ENCODE peak calls at places on chromosomes 11 and 22, in ten cellular contexts. V, Z, K, F, O, R, X, T, U and C are unnamed samples.

GRCh38 chr11:2713069-2713468 is 13.3 kb upstream of the KCNQ1OT1 start:
- DNase-seq in V (no peak), K (no peak), R (no peak), O (no peak), Z (no peak), X (no peak), U (no peak), F (no peak), T (no peak), C (no peak)

GRCh38 chr22:31081963-31082605 is 966 bp downstream of the SMTN start:
- DNase-seq in U (no peak), X (no peak), O (no peak), Z (peak; percentile 13), F (no peak), V (no peak), R (no peak), K (no peak), T (peak; percentile 62), C (no peak)

GRCh38 chr22:35838849-35839646 is 121.4 kb downstream of the APOL5 start:
- DNase-seq in V (no peak), Z (peak; percentile 28), F (peak; percentile 50), U (peak; percentile 59), K (peak; percentile 57), X (no peak), O (no peak), R (no peak), T (peak; percentile 82), C (no peak)

GRCh38 chr11:111310723-111311122 is 12.4 kb downstream of the POU2AF3 start:
- DNase-seq in X (no peak), Z (no peak), R (no peak), T (no peak), U (no peak), F (no peak), K (no peak), O (no peak), V (no peak), C (no peak)

GRCh38 chr11:31529701-31530100 is 20.1 kb downstream of the ELP4 start:
- DNase-seq in O (no peak), Z (no peak), T (no peak), K (no peak), F (no peak), U (no peak), V (no peak), R (no peak), X (no peak), C (no peak)

GRCh38 chr11:66529069-66529468 is 16.8 kb downstream of the ZDHHC24 start:
- DNase-seq in R (no peak), T (no peak), U (no peak), Z (no peak), O (no peak), K (no peak), X (no peak), F (no peak), V (no peak), C (no peak)

GRCh38 chr11:56705784-56706396 is 7.0 kb downstream of the OR9G1 start:
- DNase-seq in R (no peak), Z (no peak), F (no peak), U (no peak), K (no peak), O (no peak), V (no peak), X (no peak), T (no peak), C (no peak)

GRCh38 chr22:34055525-34056200 is 135.4 kb upstream of the LARGE1 start:
- DNase-seq in X (peak; percentile 7), Z (no peak), R (no peak), K (no peak), V (no peak), O (no peak), F (no peak), U (peak; percentile 14), T (no peak), C (peak; percentile 1)

GRCh38 chr11:16782226-16782919 is 43.9 kb downstream of the C11orf58 start:
- DNase-seq in X (no peak), U (no peak), K (no peak), O (no peak), F (peak; percentile 64), T (no peak), R (no peak), V (no peak), Z (no peak), C (no peak)

GRCh38 chr11:8911040-8911823 is at the start of gene AKIP1:
- DNase-seq in X (peak; percentile 92), K (peak; percentile 87), R (peak; percentile 56), F (peak; percentile 96), Z (peak; percentile 95), U (peak; percentile 96), O (peak; percentile 98), V (peak; percentile 97), T (peak; percentile 94), C (peak; percentile 93)
- TF ChIP-seq POLR2A in X (peak; percentile 77), K (peak; percentile 56), R (no peak), F (no peak), Z (peak; percentile 40), U (no peak), O (peak; percentile 50), V (peak; percentile 74), T (peak; percentile 24), C (peak; percentile 81)

DNA sequence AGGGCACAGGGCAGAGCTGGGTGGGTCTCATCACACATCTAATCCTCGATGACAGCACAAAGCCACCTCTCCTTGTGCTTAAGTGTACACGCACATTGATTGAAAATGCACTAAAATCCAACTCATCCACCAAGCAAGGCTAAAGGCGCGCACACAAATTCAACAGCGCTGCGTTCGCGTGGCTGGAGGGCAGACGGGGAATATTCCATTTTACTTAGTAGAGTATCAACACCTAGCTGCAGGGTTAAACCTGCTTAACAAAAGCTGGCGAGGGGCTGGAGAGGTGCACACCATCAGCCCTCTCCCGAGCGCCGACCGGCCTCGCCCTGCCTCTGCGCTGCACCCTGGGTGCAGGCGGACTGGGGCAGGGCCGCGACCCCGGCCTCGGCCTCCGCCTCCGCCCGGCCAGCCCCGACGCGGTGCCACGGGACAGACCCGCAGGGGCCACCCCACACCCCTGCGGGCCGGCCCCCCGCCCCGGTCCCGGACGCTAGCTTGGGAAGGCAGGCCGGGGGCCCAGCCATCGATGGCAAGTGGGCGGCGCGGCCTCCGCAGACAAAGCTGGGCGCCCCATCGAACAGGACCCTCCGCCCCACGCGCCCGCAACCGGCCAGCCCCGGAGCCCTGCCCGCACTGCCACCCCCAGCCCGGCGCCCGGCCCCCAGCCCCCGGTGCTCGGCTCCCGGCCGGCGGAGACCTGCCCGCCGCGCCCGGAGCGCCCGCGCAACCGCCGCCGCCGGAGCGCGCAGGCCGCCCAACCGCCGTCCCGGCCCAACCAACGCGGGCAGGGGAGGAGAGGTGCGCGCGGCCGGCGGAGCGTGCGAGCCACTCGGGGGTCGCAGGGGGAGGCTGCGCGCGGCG is 914 bp downstream of the PRDM10 start:
- DNase-seq in R (no peak), X (peak; percentile 24), U (peak; percentile 56), O (peak; percentile 59), V (no peak), T (peak; percentile 25), Z (peak; percentile 44), K (peak; percentile 28), F (peak; percentile 44), C (peak; percentile 10)
- TF ChIP-seq POLR2A in R (no peak), X (no peak), U (no peak), O (no peak), V (no peak), T (no peak), Z (peak; percentile 38), K (peak; percentile 58), F (no peak), C (no peak)

DNA sequence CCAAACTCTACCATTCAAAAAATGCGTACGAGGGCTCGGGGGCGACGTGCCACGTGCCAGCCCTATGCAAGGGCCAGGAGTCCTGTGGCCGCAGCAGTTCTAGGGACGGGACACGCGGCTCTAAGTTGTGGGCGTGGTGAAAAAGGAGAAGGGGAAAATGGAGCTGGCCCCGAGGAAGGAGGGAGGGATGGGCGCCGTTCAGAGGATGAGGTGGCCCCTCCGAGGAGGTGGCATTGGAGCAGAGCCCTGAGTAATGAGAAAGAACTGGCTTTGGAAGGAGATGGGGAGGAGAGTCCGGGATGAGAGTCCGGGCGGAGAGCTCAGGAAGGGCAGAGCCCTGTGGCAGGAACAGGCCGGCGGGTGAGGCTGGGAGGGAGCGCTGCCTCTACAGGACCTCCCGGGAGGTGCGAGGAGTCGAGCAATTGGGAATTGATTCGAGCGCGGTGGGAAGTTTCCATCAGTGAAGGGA is 21.0 kb downstream of the OTUB1 start:
- DNase-seq in K (no peak), U (peak; percentile 51), X (peak; percentile 61), V (no peak), T (no peak), F (no peak), Z (no peak), R (no peak), O (peak; percentile 35), C (no peak)
- TF ChIP-seq POLR2A in K (no peak), U (no peak), X (no peak), V (no peak), T (no peak), F (no peak), Z (no peak), R (no peak), O (no peak), C (no peak)

GRCh38 chr11:742571-743201 is 4.6 kb upstream of the TALDO1 start:
- DNase-seq in V (no peak), X (no peak), U (no peak), F (no peak), Z (no peak), R (no peak), O (no peak), T (no peak), K (no peak), C (no peak)

GRCh38 chr11:746289-747175 is 732 bp upstream of the TALDO1 start:
- DNase-seq in F (peak; percentile 35), T (peak; percentile 24), R (no peak), Z (no peak), V (no peak), O (no peak), U (no peak), K (no peak), X (no peak), C (peak; percentile 23)

GRCh38 chr11:749731-750130 is 2.5 kb downstream of the TALDO1 start:
- DNase-seq in Z (no peak), R (no peak), X (no peak), O (no peak), K (no peak), F (no peak), V (no peak), U (no peak), T (no peak), C (no peak)

GRCh38 chr11:748007-748359 is 719 bp downstream of the TALDO1 start:
- DNase-seq in R (no peak), Z (peak; percentile 22), U (no peak), F (peak; percentile 42), O (no peak), X (no peak), T (no peak), V (no peak), K (no peak), C (peak; percentile 13)

DNA sequence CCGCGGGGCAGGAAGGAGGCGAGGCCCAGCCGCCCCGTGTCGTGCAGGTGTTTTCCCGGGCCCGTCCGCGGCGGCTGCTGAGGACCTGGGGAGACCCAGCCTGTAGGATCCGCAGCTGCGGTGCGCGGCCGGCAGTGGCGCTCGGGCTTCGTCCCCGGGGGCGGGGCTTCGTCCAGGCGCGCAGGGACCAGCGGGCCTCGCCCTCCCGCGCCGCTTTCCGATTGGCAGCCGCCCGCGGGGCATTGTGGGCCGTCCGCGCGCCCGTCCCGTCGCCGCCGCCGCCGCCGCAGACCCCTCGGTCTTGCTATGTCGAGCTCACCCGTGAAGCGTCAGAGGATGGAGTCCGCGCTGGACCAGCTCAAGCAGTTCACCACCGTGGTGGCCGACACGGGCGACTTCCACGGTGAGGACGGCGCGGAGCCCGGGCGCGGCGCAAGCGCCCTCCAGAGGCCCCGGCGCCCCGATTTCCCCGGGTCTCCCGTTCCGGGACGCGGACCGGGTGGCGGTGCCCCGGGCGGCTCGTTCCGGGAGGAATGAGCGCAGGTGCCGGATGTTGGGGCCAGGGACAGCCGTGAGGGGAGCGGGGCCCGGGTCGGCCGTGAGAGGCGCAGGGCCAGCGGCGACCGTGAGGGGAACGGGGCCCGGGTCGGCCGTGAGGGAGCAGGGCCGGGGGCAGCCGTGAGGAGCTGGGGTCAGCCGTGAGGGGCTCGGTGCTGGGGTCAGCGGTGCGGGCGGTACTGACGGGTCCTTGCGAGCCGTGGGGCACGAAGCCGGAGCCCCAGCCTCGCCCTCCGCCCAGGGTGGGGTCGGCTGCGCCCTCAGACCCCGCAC is at the start of gene TALDO1:
- DNase-seq in U (peak; percentile 93), R (peak; percentile 44), X (peak; percentile 88), V (peak; percentile 93), F (peak; percentile 92), T (peak; percentile 76), K (peak; percentile 76), Z (peak; percentile 94), O (peak; percentile 95), C (peak; percentile 94)
- TF ChIP-seq POLR2A in U (peak; percentile 19), R (no peak), X (peak; percentile 64), V (peak; percentile 77), F (peak; percentile 60), T (peak; percentile 62), K (peak; percentile 48), Z (peak; percentile 50), O (peak; percentile 70), C (peak; percentile 80)